ENCODE peak calls at places on chromosomes 6 and 20, in six cellular contexts. P is substantia nigra, F is A549, A is H9, M is M059J, O is GM13977. J is an unnamed sample.

GRCh38 chr6:154721460-154721859 is 11.8 kb upstream of the SCAF8 start:
- DNase-seq in P (no peak), F (no peak), A (no peak), M (peak), O (no peak), J (peak)

GRCh38 chr20:24763386-24764026 is 185.6 kb upstream of the CST7 start:
- DNase-seq in P (no peak), F (no peak), A (peak), M (no peak), O (no peak), J (no peak)

GRCh38 chr6:69868252-69868804 is 2.0 kb downstream of the COL19A1 start:
- DNase-seq in P (no peak), F (no peak), A (no peak), M (no peak), O (no peak), J (no peak)

GRCh38 chr20:36865076-36865860 is 10.7 kb upstream of the TLDC2 start:
- DNase-seq in P (no peak), F (no peak), A (no peak), M (no peak), O (no peak), J (no peak)

GRCh38 chr6:21742238-21742660 is 148.7 kb downstream of the SOX4 start:
- DNase-seq in P (no peak), F (peak), A (peak), M (peak), O (no peak), J (no peak)

GRCh38 chr20:53874706-53875105 is 195.7 kb downstream of the BCAS1 start:
- DNase-seq in P (no peak), F (no peak), A (no peak), M (no peak), O (no peak), J (no peak)

GRCh38 chr6:38713812-38714211 is 1.3 kb upstream of the DNAH8 start:
- DNase-seq in P (no peak), F (no peak), A (no peak), M (peak), O (peak), J (no peak)

GRCh38 chr6:125102901-125103300 is 50.7 kb upstream of the TPD52L1 start:
- DNase-seq in P (no peak), F (peak), A (no peak), M (peak), O (no peak), J (no peak)

GRCh38 chr6:1381397-1382330 is 7.7 kb upstream of the FOXF2 start:
- DNase-seq in P (peak), F (no peak), A (peak), M (peak), O (peak), J (peak)

GRCh38 chr20:63011798-63012197 is 5.0 kb upstream of the BHLHE23 start:
- DNase-seq in P (no peak), F (no peak), A (no peak), M (peak), O (no peak), J (no peak)

GRCh38 chr6:141463237-141463977 is 669.3 kb upstream of the GJE1 start:
- DNase-seq in P (no peak), F (no peak), A (no peak), M (peak), O (peak), J (no peak)

GRCh38 chr6:16819752-16820151 is 58.5 kb upstream of the ATXN1 start:
- DNase-seq in P (no peak), F (peak), A (no peak), M (peak), O (no peak), J (no peak)

GRCh38 chr6:112311950-112312547 is 35.1 kb upstream of the RFPL4B start:
- DNase-seq in P (no peak), F (no peak), A (no peak), M (peak), O (peak), J (no peak)

GRCh38 chr20:37288091-37288490 is 1.4 kb upstream of the MANBAL start:
- DNase-seq in P (no peak), F (no peak), A (no peak), M (no peak), O (no peak), J (no peak)

GRCh38 chr6:18920701-18921100 is 533.6 kb downstream of the RNF144B start:
- DNase-seq in P (no peak), F (no peak), A (no peak), M (no peak), O (no peak), J (no peak)

GRCh38 chr6:158016571-158017383 is 35.1 kb downstream of the SYNJ2 start:
- DNase-seq in P (no peak), F (no peak), A (no peak), M (no peak), O (no peak), J (no peak)

GRCh38 chr20:46348972-46349741 is 40.9 kb upstream of the CDH22 start:
- DNase-seq in P (peak), F (peak), A (peak), M (peak), O (peak), J (peak)

GRCh38 chr20:3046677-3047462 is 1.0 kb downstream of the MRPS26 start:
- DNase-seq in P (no peak), F (peak), A (peak), M (peak), O (peak), J (no peak)

GRCh38 chr20:57342829-57343228 is 8.2 kb upstream of the RAE1 start:
- DNase-seq in P (no peak), F (no peak), A (no peak), M (no peak), O (no peak), J (no peak)

GRCh38 chr6:157768304-157768703 is 54.7 kb upstream of the SNX9 start:
- DNase-seq in P (no peak), F (no peak), A (no peak), M (no peak), O (no peak), J (no peak)

GRCh38 chr20:31811796-31812728 is 7.1 kb upstream of the MYLK2 start:
- DNase-seq in P (no peak), F (no peak), A (no peak), M (peak), O (no peak), J (peak)

GRCh38 chr20:54133434-54134427 is 40.1 kb downstream of the CYP24A1 start:
- DNase-seq in P (no peak), F (peak), A (no peak), M (peak), O (no peak), J (no peak)

GRCh38 chr6:109008537-109008950 is 86.1 kb downstream of the SESN1 start:
- DNase-seq in P (no peak), F (no peak), A (no peak), M (no peak), O (peak), J (no peak)

GRCh38 chr6:106820412-106820852 is 154.1 kb downstream of the CD24 start:
- DNase-seq in P (no peak), F (peak), A (no peak), M (peak), O (no peak), J (peak)

GRCh38 chr6:15322781-15323536 is 77.1 kb downstream of the JARID2 start:
- DNase-seq in P (no peak), F (no peak), A (no peak), M (peak), O (no peak), J (no peak)

GRCh38 chr6:38170666-38171065 is 351.1 kb downstream of the ZFAND3 start:
- DNase-seq in P (no peak), F (no peak), A (no peak), M (no peak), O (no peak), J (no peak)

J was measured in T1000.